ENCODE peak calls at places on chromosome 20, in nine cellular contexts. One of them, this sample, is unnamed.
A peak's percentile ranks its signal among the peaks of the same experiment; 100 is the strongest.

GRCh38 chr20:13455713-13456112 is 183.0 kb downstream of the TASP1 start:
- DNase-seq in A549: no peak
- DNase-seq in esophagus muscularis mucosa: no peak
- DNase-seq in sigmoid colon: no peak
- DNase-seq in HepG2: peak; percentile 15
- DNase-seq in ovary: no peak
- DNase-seq in transverse colon: no peak
- DNase-seq in K562: no peak
- DNase-seq in tibial nerve: no peak
- DNase-seq in this sample: no peak

GRCh38 chr20:34643919-34644318 is 33.0 kb downstream of the PIGU start:
- DNase-seq in K562: no peak
- DNase-seq in HepG2: no peak
- DNase-seq in ovary: no peak
- DNase-seq in A549: no peak
- DNase-seq in esophagus muscularis mucosa: no peak
- DNase-seq in tibial nerve: no peak
- DNase-seq in transverse colon: no peak
- DNase-seq in sigmoid colon: no peak
- DNase-seq in this sample: no peak

GRCh38 chr20:64144144-64144912 is 19.9 kb upstream of the MYT1 start:
- DNase-seq in A549: no peak
- DNase-seq in ovary: no peak
- DNase-seq in transverse colon: no peak
- DNase-seq in sigmoid colon: peak; percentile 24
- DNase-seq in tibial nerve: no peak
- DNase-seq in K562: no peak
- DNase-seq in esophagus muscularis mucosa: no peak
- DNase-seq in HepG2: no peak
- DNase-seq in this sample: peak; percentile 18

GRCh38 chr20:21182832-21183563 is 57.1 kb downstream of the KIZ start:
- DNase-seq in transverse colon: peak; percentile 22
- DNase-seq in tibial nerve: no peak
- DNase-seq in sigmoid colon: peak; percentile 80
- DNase-seq in esophagus muscularis mucosa: no peak
- DNase-seq in HepG2: no peak
- DNase-seq in ovary: no peak
- DNase-seq in A549: peak; percentile 47
- DNase-seq in K562: no peak
- DNase-seq in this sample: no peak

GRCh38 chr20:4887586-4887985 is 113.7 kb downstream of the SLC23A2 start:
- DNase-seq in K562: no peak
- DNase-seq in tibial nerve: no peak
- DNase-seq in transverse colon: no peak
- DNase-seq in ovary: no peak
- DNase-seq in esophagus muscularis mucosa: no peak
- DNase-seq in sigmoid colon: peak; percentile 10
- DNase-seq in A549: no peak
- DNase-seq in HepG2: no peak
- DNase-seq in this sample: peak; percentile 47

GRCh38 chr20:35476288-35476687 is 20.9 kb downstream of the CEP250 start:
- DNase-seq in sigmoid colon: no peak
- DNase-seq in HepG2: no peak
- DNase-seq in tibial nerve: no peak
- DNase-seq in esophagus muscularis mucosa: no peak
- DNase-seq in K562: no peak
- DNase-seq in ovary: no peak
- DNase-seq in transverse colon: no peak
- DNase-seq in A549: no peak
- DNase-seq in this sample: no peak

GRCh38 chr20:57006411-57007170 is 259.9 kb downstream of the BMP7 start:
- DNase-seq in esophagus muscularis mucosa: no peak
- DNase-seq in A549: peak; percentile 42
- DNase-seq in K562: no peak
- DNase-seq in tibial nerve: no peak
- DNase-seq in ovary: no peak
- DNase-seq in transverse colon: no peak
- DNase-seq in sigmoid colon: no peak
- DNase-seq in HepG2: no peak
- DNase-seq in this sample: no peak

GRCh38 chr20:35568645-35569044 is 26.8 kb downstream of the ERGIC3 start:
- DNase-seq in transverse colon: peak; percentile 27
- DNase-seq in HepG2: peak; percentile 78
- DNase-seq in tibial nerve: no peak
- DNase-seq in sigmoid colon: no peak
- DNase-seq in esophagus muscularis mucosa: no peak
- DNase-seq in ovary: no peak
- DNase-seq in K562: peak; percentile 34
- DNase-seq in A549: peak; percentile 46
- DNase-seq in this sample: no peak

GRCh38 chr20:49278817-49279676 is 1.2 kb upstream of the ZNFX1 start:
- DNase-seq in transverse colon: peak; percentile 27
- DNase-seq in sigmoid colon: no peak
- DNase-seq in K562: peak; percentile 46
- DNase-seq in esophagus muscularis mucosa: no peak
- DNase-seq in A549: peak; percentile 54
- DNase-seq in ovary: peak; percentile 37
- DNase-seq in tibial nerve: no peak
- DNase-seq in HepG2: peak; percentile 52
- DNase-seq in this sample: peak; percentile 66

GRCh38 chr20:58268936-58269619 is 40.4 kb upstream of the RAB22A start:
- DNase-seq in tibial nerve: no peak
- DNase-seq in HepG2: no peak
- DNase-seq in ovary: no peak
- DNase-seq in A549: no peak
- DNase-seq in K562: no peak
- DNase-seq in transverse colon: no peak
- DNase-seq in sigmoid colon: no peak
- DNase-seq in esophagus muscularis mucosa: no peak
- DNase-seq in this sample: no peak

GRCh38 chr20:50284811-50285375 is 94.3 kb downstream of the CEBPB start:
- DNase-seq in esophagus muscularis mucosa: no peak
- DNase-seq in tibial nerve: no peak
- DNase-seq in HepG2: no peak
- DNase-seq in ovary: peak; percentile 89
- DNase-seq in sigmoid colon: peak; percentile 71
- DNase-seq in A549: no peak
- DNase-seq in transverse colon: no peak
- DNase-seq in K562: no peak
- DNase-seq in this sample: no peak

GRCh38 chr20:32516985-32517873 is 67.9 kb downstream of the NOL4L start:
- DNase-seq in transverse colon: no peak
- DNase-seq in HepG2: no peak
- DNase-seq in ovary: no peak
- DNase-seq in A549: no peak
- DNase-seq in esophagus muscularis mucosa: no peak
- DNase-seq in tibial nerve: no peak
- DNase-seq in sigmoid colon: no peak
- DNase-seq in K562: no peak
- DNase-seq in this sample: no peak

GRCh38 chr20:38260378-38261053 is at the start of gene KIAA1755:
- DNase-seq in K562: peak; percentile 24
- DNase-seq in ovary: peak; percentile 62
- DNase-seq in transverse colon: no peak
- DNase-seq in sigmoid colon: peak; percentile 76
- DNase-seq in HepG2: peak; percentile 37
- DNase-seq in esophagus muscularis mucosa: no peak
- DNase-seq in A549: no peak
- DNase-seq in tibial nerve: no peak
- DNase-seq in this sample: peak; percentile 58

GRCh38 chr20:48972816-48973215 is 51.3 kb downstream of the ARFGEF2 start:
- DNase-seq in ovary: no peak
- DNase-seq in transverse colon: no peak
- DNase-seq in esophagus muscularis mucosa: no peak
- DNase-seq in K562: no peak
- DNase-seq in HepG2: no peak
- DNase-seq in A549: no peak
- DNase-seq in tibial nerve: no peak
- DNase-seq in sigmoid colon: no peak
- DNase-seq in this sample: no peak

GRCh38 chr20:25247100-25247665 is 702 bp upstream of the PYGB start:
- DNase-seq in ovary: no peak
- DNase-seq in transverse colon: peak; percentile 79
- DNase-seq in A549: peak; percentile 84
- DNase-seq in esophagus muscularis mucosa: no peak
- DNase-seq in HepG2: peak; percentile 82
- DNase-seq in sigmoid colon: peak; percentile 83
- DNase-seq in tibial nerve: peak; percentile 52
- DNase-seq in K562: peak; percentile 32
- DNase-seq in this sample: peak; percentile 83

GRCh38 chr20:63501818-63502670 is 3.2 kb upstream of the EEF1A2 start:
- DNase-seq in esophagus muscularis mucosa: no peak
- DNase-seq in sigmoid colon: peak; percentile 56
- DNase-seq in transverse colon: no peak
- DNase-seq in HepG2: no peak
- DNase-seq in A549: no peak
- DNase-seq in K562: peak; percentile 93
- DNase-seq in ovary: no peak
- DNase-seq in tibial nerve: no peak
- DNase-seq in this sample: no peak

DNA sequence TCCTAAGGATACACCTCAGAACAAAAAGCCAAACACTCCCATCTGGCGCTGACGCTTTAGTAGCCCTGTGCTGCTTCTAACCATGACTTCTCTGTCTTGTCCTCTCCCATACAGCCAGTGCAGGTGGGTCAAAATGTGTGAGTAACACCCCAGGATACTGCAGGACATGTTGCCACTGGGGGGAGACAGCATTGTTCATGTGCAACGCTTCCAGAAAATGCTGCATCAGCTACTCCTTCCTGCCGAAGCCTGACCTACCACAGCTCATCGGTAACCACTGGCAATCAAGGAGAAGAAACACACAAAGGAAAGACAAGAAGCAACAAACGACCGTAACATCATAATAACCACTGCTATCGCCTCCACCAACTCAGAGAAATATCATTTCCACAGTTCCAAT is 1.4 kb downstream of the DEFB132 start:
- DNase-seq in K562: peak; percentile 29
- DNase-seq in ovary: no peak
- DNase-seq in HepG2: peak; percentile 67
- DNase-seq in transverse colon: no peak
- DNase-seq in tibial nerve: no peak
- DNase-seq in esophagus muscularis mucosa: no peak
- DNase-seq in sigmoid colon: no peak
- DNase-seq in A549: peak; percentile 59
- DNase-seq in this sample: no peak
- TF ChIP-seq CTCF in K562: peak; percentile 62
- TF ChIP-seq CTCF in ovary: no peak
- TF ChIP-seq CTCF in HepG2: peak; percentile 71
- TF ChIP-seq CTCF in transverse colon: no peak
- TF ChIP-seq CTCF in tibial nerve: no peak
- TF ChIP-seq CTCF in esophagus muscularis mucosa: peak; percentile 19
- TF ChIP-seq CTCF in sigmoid colon: no peak
- TF ChIP-seq CTCF in A549: peak; percentile 30
- TF ChIP-seq CTCF in this sample: no peak

DNA sequence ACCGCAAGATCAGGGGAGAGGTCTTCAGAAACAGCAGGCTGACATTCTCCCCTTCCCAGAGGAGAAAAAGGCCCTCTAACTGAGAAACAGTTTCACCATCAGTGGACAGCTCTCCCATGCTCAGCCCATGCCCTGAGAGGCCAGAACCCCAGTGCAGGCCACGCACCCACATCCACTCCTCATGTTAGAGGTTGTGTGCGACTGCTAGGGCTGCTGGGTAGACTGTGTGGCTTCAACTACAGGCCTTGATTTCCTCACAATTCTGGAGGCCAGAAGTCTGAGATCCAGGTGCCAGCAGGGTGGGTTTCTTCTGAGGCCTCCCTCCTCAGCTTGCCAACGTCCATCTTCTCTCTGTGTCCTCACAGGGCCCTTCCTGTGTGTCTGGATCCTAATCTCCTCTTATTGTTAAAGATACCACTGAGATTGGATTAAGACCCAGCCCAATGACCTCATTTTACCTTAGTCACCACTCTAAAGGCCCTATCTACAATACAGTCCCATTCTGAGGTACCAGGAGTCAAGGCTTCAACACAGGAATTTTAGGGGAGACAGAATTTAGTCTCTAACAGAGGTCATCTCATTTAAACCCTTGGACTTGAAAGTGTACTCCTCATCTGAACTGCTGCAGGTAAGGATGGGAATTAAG is 67.7 kb upstream of the CD93 start:
- DNase-seq in K562: no peak
- DNase-seq in HepG2: no peak
- DNase-seq in transverse colon: no peak
- DNase-seq in ovary: no peak
- DNase-seq in A549: no peak
- DNase-seq in tibial nerve: no peak
- DNase-seq in esophagus muscularis mucosa: no peak
- DNase-seq in sigmoid colon: no peak
- DNase-seq in this sample: no peak
- TF ChIP-seq EP300 in K562: peak; percentile 39
- TF ChIP-seq EP300 in HepG2: no peak
- TF ChIP-seq EP300 in transverse colon: no peak
- TF ChIP-seq EP300 in ovary: no peak
- TF ChIP-seq EP300 in A549: no peak
- TF ChIP-seq EP300 in tibial nerve: no peak
- TF ChIP-seq EP300 in esophagus muscularis mucosa: no peak
- TF ChIP-seq EP300 in sigmoid colon: no peak
- TF ChIP-seq EP300 in this sample: no peak

DNA sequence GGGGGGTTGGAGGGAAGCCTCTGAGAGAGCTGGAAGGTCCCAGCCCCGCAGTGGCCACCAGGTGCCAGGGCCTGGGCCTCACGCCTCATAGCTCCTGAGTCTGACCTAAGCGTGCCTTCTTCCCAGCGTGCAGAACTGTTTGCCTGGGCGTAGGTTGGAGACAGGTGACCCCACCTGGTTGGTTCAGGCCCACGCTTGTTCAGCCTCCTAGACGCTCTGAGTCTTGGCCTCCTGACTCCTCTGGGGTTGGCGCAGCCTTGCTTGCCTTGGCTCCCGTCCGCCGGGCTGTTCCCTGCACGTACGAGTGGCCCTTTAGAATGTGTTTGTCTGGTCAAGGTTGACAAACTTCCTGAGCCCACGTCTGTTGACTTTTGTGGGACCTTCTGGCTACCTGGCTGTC is 70.8 kb downstream of the EYA2 start:
- DNase-seq in A549: no peak
- DNase-seq in K562: no peak
- DNase-seq in sigmoid colon: no peak
- DNase-seq in ovary: no peak
- DNase-seq in tibial nerve: no peak
- DNase-seq in HepG2: no peak
- DNase-seq in transverse colon: no peak
- DNase-seq in esophagus muscularis mucosa: no peak
- DNase-seq in this sample: no peak
- H3K27ac ChIP-seq in A549: no peak overlapping the region
- H3K27ac ChIP-seq in K562: no peak overlapping the region
- H3K27ac ChIP-seq in sigmoid colon: no peak overlapping the region
- H3K27ac ChIP-seq in ovary: no peak overlapping the region
- H3K27ac ChIP-seq in tibial nerve: no peak overlapping the region
- H3K27ac ChIP-seq in HepG2: no peak overlapping the region
- H3K27ac ChIP-seq in transverse colon: no peak overlapping the region
- H3K27ac ChIP-seq in esophagus muscularis mucosa: no peak overlapping the region
- H3K27ac ChIP-seq in this sample: peak overlapping the region; percentile 63

DNA sequence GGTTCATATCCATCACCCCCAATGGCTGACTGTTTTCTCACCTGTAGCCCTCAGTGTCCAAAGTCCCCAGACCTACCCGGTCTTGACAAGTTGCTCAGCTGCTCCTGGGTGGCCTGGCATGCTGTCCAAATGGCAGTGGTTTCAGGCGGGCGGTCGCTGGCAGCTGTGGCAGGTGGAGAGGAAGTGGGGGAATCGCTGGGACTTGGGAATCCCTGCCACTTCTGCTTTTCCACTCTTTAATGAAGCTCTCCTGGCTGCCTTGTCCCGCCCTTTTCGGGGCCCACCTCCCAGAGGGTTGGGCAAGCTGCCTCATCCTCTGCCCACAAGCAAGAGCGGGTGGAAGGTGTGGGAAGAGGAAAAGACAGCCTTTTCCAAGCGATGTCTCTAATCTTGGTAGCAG is at the start of gene OCSTAMP:
- DNase-seq in K562: no peak
- DNase-seq in esophagus muscularis mucosa: no peak
- DNase-seq in A549: no peak
- DNase-seq in tibial nerve: no peak
- DNase-seq in sigmoid colon: no peak
- DNase-seq in ovary: no peak
- DNase-seq in transverse colon: no peak
- DNase-seq in HepG2: no peak
- DNase-seq in this sample: no peak
- TF ChIP-seq CTCF in K562: no peak
- TF ChIP-seq CTCF in esophagus muscularis mucosa: no peak
- TF ChIP-seq CTCF in A549: no peak
- TF ChIP-seq CTCF in tibial nerve: no peak
- TF ChIP-seq CTCF in sigmoid colon: no peak
- TF ChIP-seq CTCF in ovary: no peak
- TF ChIP-seq CTCF in transverse colon: no peak
- TF ChIP-seq CTCF in HepG2: no peak
- TF ChIP-seq CTCF in this sample: no peak